ENCODE peak calls at places on chromosomes 2 and 18, in five cellular contexts. C, X, Q, K and T are unnamed samples. For H3K36me3, the result is how much of the 10 kb centered on the place peaks cover.

GRCh38 chr2:37560863-37561614 is 110.4 kb downstream of the CDC42EP3 start:
- DNase-seq in C (no peak), X (no peak), Q (peak), K (no peak), T (no peak)

GRCh38 chr2:238081561-238081960 is 18.6 kb upstream of the ESPNL start:
- DNase-seq in C (no peak), X (no peak), Q (no peak), K (no peak), T (no peak)

GRCh38 chr2:155372969-155373368 is 674.5 kb downstream of the KCNJ3 start:
- DNase-seq in C (no peak), X (no peak), Q (peak), K (no peak), T (no peak)

GRCh38 chr2:130975729-130976128 is 117.5 kb downstream of the FAM168B start:
- DNase-seq in C (no peak), X (no peak), Q (no peak), K (no peak), T (no peak)

GRCh38 chr2:163878718-163879117 is 142.9 kb upstream of the FIGN start:
- DNase-seq in C (peak), X (no peak), Q (no peak), K (no peak), T (peak)

GRCh38 chr18:48940854-48941531 is 9.8 kb downstream of the SMAD7 start:
- DNase-seq in C (no peak), X (no peak), Q (no peak), K (no peak), T (no peak)

GRCh38 chr2:5692561-5693287 is 540 bp downstream of the SOX11 start:
- DNase-seq in C (no peak), X (no peak), Q (peak), K (no peak), T (no peak)

GRCh38 chr2:231909631-231910030 is 16.6 kb downstream of the NPPC start:
- DNase-seq in C (no peak), X (no peak), Q (no peak), K (no peak), T (no peak)

GRCh38 chr2:135997380-135997779 is 12.0 kb upstream of the DARS1 start:
- DNase-seq in C (no peak), X (no peak), Q (no peak), K (peak), T (peak)

GRCh38 chr2:8836979-8837794 is at the start of gene KIDINS220:
- DNase-seq in C (peak), X (peak), Q (peak), K (peak), T (peak)

GRCh38 chr2:57941826-57942225 is 104.8 kb upstream of the VRK2 start:
- DNase-seq in C (no peak), X (no peak), Q (no peak), K (no peak), T (no peak)
- H3K36me3 ChIP-seq in C (under half), X (under half), Q (under half), K (under half), T (under half)

GRCh38 chr2:46062637-46063412 is 234.4 kb upstream of the EPAS1 start:
- DNase-seq in C (peak), X (peak), Q (peak), K (peak), T (peak)
- H3K27ac ChIP-seq in C (peak), X (peak), Q (no peak), K (peak), T (no peak)

DNA sequence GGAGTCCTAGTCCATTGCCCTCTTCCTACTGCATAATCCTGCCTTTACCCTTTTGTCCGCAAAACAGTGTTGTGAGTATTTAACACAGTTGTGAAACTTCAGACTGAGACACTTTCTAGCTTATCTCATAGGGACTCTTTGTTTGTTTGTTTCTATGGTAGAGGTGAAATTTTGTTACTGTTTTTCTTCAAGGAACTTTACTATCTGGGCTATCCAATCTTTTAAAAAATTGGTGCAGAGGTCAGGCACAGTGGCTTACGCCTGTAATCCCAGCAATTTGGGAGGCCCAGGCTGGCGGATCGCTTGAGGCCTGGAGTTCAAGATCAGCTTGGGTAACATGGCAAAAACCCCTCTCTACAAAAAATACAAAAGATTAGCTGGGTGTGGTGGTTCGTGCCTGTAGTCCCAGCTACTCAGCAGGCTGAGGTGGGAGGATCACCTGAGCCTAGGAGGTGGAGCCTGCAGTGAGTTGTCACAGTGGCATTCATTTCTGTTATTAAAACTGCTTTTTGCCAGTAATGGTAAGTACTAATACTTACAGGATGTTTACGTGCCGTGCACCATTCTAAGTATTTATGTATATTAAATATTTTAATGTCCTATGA is 18.8 kb downstream of the GMCL1 start:
- DNase-seq in C (no peak), X (no peak), Q (no peak), K (no peak), T (no peak)
- H3K36me3 ChIP-seq in C (half or more), X (under half), Q (under half), K (half or more), T (under half)

GRCh38 chr2:201432551-201433388 is 18.5 kb downstream of the TRAK2 start:
- DNase-seq in C (no peak), X (no peak), Q (peak), K (no peak), T (peak)
- H3K27ac ChIP-seq in C (peak), X (peak), Q (peak), K (peak), T (peak)

DNA sequence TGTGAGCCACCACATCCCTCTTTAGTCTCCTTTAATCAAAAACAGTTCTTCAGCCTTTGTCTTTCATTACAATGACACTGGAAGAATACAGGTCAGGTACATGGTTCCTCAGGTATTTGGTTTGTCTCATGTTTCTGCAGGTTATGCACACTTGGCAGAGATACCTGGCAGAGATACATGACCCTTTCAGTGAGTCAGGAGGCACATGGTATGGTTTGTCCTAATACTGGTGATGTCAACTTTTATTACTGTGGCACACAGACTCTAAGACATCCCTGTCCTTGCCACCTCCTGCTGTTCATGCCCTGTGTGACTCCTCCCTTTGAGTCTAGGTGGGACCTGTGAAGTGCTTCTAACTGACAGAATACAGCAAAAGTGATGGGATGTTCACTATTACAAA is 58.4 kb downstream of the SPIRE1 start:
- DNase-seq in C (no peak), X (no peak), Q (no peak), K (no peak), T (no peak)
- H3K36me3 ChIP-seq in C (under half), X (under half), Q (under half), K (under half), T (under half)

DNA sequence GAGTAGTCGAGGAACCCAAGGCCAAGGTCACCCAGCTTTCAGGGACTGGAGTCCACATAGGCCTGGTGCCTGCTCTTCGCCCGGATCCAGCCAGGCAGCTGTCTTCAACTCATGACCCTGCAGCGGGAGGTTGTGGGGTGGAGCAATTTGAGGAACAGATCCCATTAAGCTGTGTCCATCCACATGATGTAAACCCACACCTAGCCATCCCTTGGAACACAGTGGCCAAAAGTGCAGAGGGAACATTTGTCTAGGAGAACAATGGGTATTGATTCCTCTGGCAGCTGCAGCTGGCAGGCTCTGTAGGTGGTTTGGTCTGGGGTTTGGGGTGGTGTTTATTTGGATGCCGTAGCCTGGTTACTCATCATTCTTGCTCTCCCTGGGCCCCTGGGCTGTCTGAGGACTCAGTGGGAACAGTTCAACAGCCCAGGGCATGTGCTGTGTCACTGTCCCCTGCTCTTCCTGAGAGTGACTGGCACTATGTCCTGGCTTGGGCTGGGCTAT is 99.4 kb downstream of the TFCP2L1 start:
- DNase-seq in C (peak), X (no peak), Q (peak), K (no peak), T (no peak)
- H3K27ac ChIP-seq in C (no peak), X (no peak), Q (no peak), K (no peak), T (no peak)

GRCh38 chr18:13101659-13101992 is 110.5 kb downstream of the CEP192 start:
- DNase-seq in C (no peak), X (no peak), Q (no peak), K (no peak), T (no peak)

GRCh38 chr18:13103366-13103765 is 112.2 kb downstream of the CEP192 start:
- DNase-seq in C (no peak), X (no peak), Q (no peak), K (no peak), T (no peak)

GRCh38 chr18:13108330-13108729 is 110.2 kb upstream of the LDLRAD4 start:
- DNase-seq in C (no peak), X (no peak), Q (no peak), K (no peak), T (no peak)

GRCh38 chr18:13107074-13107473 is 111.5 kb upstream of the LDLRAD4 start:
- DNase-seq in C (no peak), X (no peak), Q (peak), K (no peak), T (no peak)

GRCh38 chr18:13105059-13105458 is 113.5 kb upstream of the LDLRAD4 start:
- DNase-seq in C (no peak), X (no peak), Q (no peak), K (no peak), T (no peak)
- H3K36me3 ChIP-seq in C (half or more), X (under half), Q (under half), K (half or more), T (under half)